ENCODE peak calls at places on chromosomes 4 and X, in six cellular contexts. One of them, this sample, is unnamed.

GRCh38 chr4:2932561-2932950 is 30.6 kb downstream of the NOP14 start:
- DNase-seq in activated CD4-positive, alpha-beta T cell treated with anti-CD3 and anti-CD28 coated beads for 1 hour: no peak
- DNase-seq in MM.1S: no peak
- DNase-seq in cardiac muscle cell: no peak
- DNase-seq in NCI-H2081: no peak
- DNase-seq in adipocyte: no peak
- DNase-seq in this sample: no peak

GRCh38 chrX:74232859-74233258 is 71.1 kb upstream of the ZCCHC13 start:
- DNase-seq in activated CD4-positive, alpha-beta T cell treated with anti-CD3 and anti-CD28 coated beads for 1 hour: no peak
- DNase-seq in MM.1S: no peak
- DNase-seq in cardiac muscle cell: peak
- DNase-seq in NCI-H2081: peak
- DNase-seq in adipocyte: peak
- DNase-seq in this sample: peak

GRCh38 chr4:125994024-125994423 is 679.3 kb downstream of the FAT4 start:
- DNase-seq in NCI-H2081: no peak
- DNase-seq in activated CD4-positive, alpha-beta T cell treated with anti-CD3 and anti-CD28 coated beads for 1 hour: no peak
- DNase-seq in cardiac muscle cell: no peak
- DNase-seq in MM.1S: no peak
- DNase-seq in adipocyte: no peak
- DNase-seq in this sample: no peak

GRCh38 chr4:172850838-172851237 is 317.8 kb upstream of the GALNT7 start:
- DNase-seq in NCI-H2081: no peak
- DNase-seq in activated CD4-positive, alpha-beta T cell treated with anti-CD3 and anti-CD28 coated beads for 1 hour: no peak
- DNase-seq in adipocyte: peak
- DNase-seq in cardiac muscle cell: peak
- DNase-seq in MM.1S: no peak
- DNase-seq in this sample: peak

GRCh38 chr4:24054910-24055309 is 165.1 kb upstream of the PPARGC1A start:
- DNase-seq in MM.1S: no peak
- DNase-seq in cardiac muscle cell: no peak
- DNase-seq in activated CD4-positive, alpha-beta T cell treated with anti-CD3 and anti-CD28 coated beads for 1 hour: no peak
- DNase-seq in adipocyte: no peak
- DNase-seq in NCI-H2081: no peak
- DNase-seq in this sample: no peak

GRCh38 chr4:73533515-73534422 is 52.2 kb downstream of the AFM start:
- DNase-seq in MM.1S: no peak
- DNase-seq in cardiac muscle cell: no peak
- DNase-seq in NCI-H2081: no peak
- DNase-seq in adipocyte: no peak
- DNase-seq in activated CD4-positive, alpha-beta T cell treated with anti-CD3 and anti-CD28 coated beads for 1 hour: no peak
- DNase-seq in this sample: no peak

GRCh38 chr4:71344067-71344466 is 5.2 kb downstream of the SLC4A4 start:
- DNase-seq in MM.1S: no peak
- DNase-seq in activated CD4-positive, alpha-beta T cell treated with anti-CD3 and anti-CD28 coated beads for 1 hour: no peak
- DNase-seq in adipocyte: no peak
- DNase-seq in NCI-H2081: no peak
- DNase-seq in cardiac muscle cell: no peak
- DNase-seq in this sample: no peak

GRCh38 chr4:182862921-182863320 is 54.3 kb downstream of the DCTD start:
- DNase-seq in adipocyte: no peak
- DNase-seq in cardiac muscle cell: no peak
- DNase-seq in NCI-H2081: peak
- DNase-seq in activated CD4-positive, alpha-beta T cell treated with anti-CD3 and anti-CD28 coated beads for 1 hour: no peak
- DNase-seq in MM.1S: no peak
- DNase-seq in this sample: no peak

GRCh38 chrX:130725519-130725918 is 177.5 kb downstream of the ENOX2 start:
- DNase-seq in NCI-H2081: no peak
- DNase-seq in cardiac muscle cell: no peak
- DNase-seq in activated CD4-positive, alpha-beta T cell treated with anti-CD3 and anti-CD28 coated beads for 1 hour: no peak
- DNase-seq in adipocyte: no peak
- DNase-seq in MM.1S: no peak
- DNase-seq in this sample: no peak

GRCh38 chrX:41686788-41687187 is 2.0 kb upstream of the GPR34 start:
- DNase-seq in adipocyte: no peak
- DNase-seq in NCI-H2081: no peak
- DNase-seq in activated CD4-positive, alpha-beta T cell treated with anti-CD3 and anti-CD28 coated beads for 1 hour: no peak
- DNase-seq in cardiac muscle cell: peak
- DNase-seq in MM.1S: no peak
- DNase-seq in this sample: no peak

GRCh38 chr4:2646386-2647149 is 109.6 kb downstream of the TNIP2 start:
- DNase-seq in NCI-H2081: no peak
- DNase-seq in cardiac muscle cell: no peak
- DNase-seq in activated CD4-positive, alpha-beta T cell treated with anti-CD3 and anti-CD28 coated beads for 1 hour: no peak
- DNase-seq in adipocyte: no peak
- DNase-seq in MM.1S: no peak
- DNase-seq in this sample: no peak

GRCh38 chr4:185730387-185730786 is 81.6 kb downstream of the SORBS2 start:
- DNase-seq in activated CD4-positive, alpha-beta T cell treated with anti-CD3 and anti-CD28 coated beads for 1 hour: no peak
- DNase-seq in NCI-H2081: no peak
- DNase-seq in adipocyte: peak
- DNase-seq in cardiac muscle cell: peak
- DNase-seq in MM.1S: peak
- DNase-seq in this sample: no peak

GRCh38 chrX:136220535-136220934 is 30.7 kb downstream of the MAP7D3 start:
- DNase-seq in NCI-H2081: no peak
- DNase-seq in cardiac muscle cell: no peak
- DNase-seq in adipocyte: no peak
- DNase-seq in MM.1S: no peak
- DNase-seq in activated CD4-positive, alpha-beta T cell treated with anti-CD3 and anti-CD28 coated beads for 1 hour: no peak
- DNase-seq in this sample: no peak

GRCh38 chr4:176376032-176376614 is 56.4 kb downstream of the SPCS3 start:
- DNase-seq in cardiac muscle cell: peak
- DNase-seq in adipocyte: peak
- DNase-seq in MM.1S: peak
- DNase-seq in activated CD4-positive, alpha-beta T cell treated with anti-CD3 and anti-CD28 coated beads for 1 hour: no peak
- DNase-seq in NCI-H2081: peak
- DNase-seq in this sample: peak

GRCh38 chr4:25619601-25620000 is 36.0 kb upstream of the SLC34A2 start:
- DNase-seq in adipocyte: no peak
- DNase-seq in MM.1S: no peak
- DNase-seq in cardiac muscle cell: no peak
- DNase-seq in NCI-H2081: no peak
- DNase-seq in activated CD4-positive, alpha-beta T cell treated with anti-CD3 and anti-CD28 coated beads for 1 hour: no peak
- DNase-seq in this sample: no peak

GRCh38 chrX:47316276-47317025 is 53.9 kb upstream of the ZNF157 start:
- DNase-seq in NCI-H2081: no peak
- DNase-seq in activated CD4-positive, alpha-beta T cell treated with anti-CD3 and anti-CD28 coated beads for 1 hour: no peak
- DNase-seq in MM.1S: no peak
- DNase-seq in adipocyte: peak
- DNase-seq in cardiac muscle cell: peak
- DNase-seq in this sample: peak

GRCh38 chrX:135477576-135477975 is 42.9 kb upstream of the INTS6L start:
- DNase-seq in MM.1S: peak
- DNase-seq in adipocyte: peak
- DNase-seq in cardiac muscle cell: peak
- DNase-seq in activated CD4-positive, alpha-beta T cell treated with anti-CD3 and anti-CD28 coated beads for 1 hour: no peak
- DNase-seq in NCI-H2081: peak
- DNase-seq in this sample: peak

GRCh38 chr4:76305971-76306881 is at the start of gene STBD1:
- DNase-seq in adipocyte: peak
- DNase-seq in MM.1S: peak
- DNase-seq in NCI-H2081: peak
- DNase-seq in activated CD4-positive, alpha-beta T cell treated with anti-CD3 and anti-CD28 coated beads for 1 hour: no peak
- DNase-seq in cardiac muscle cell: peak
- DNase-seq in this sample: peak

GRCh38 chrX:6849711-6850415 is 297.6 kb upstream of the STS start:
- DNase-seq in cardiac muscle cell: no peak
- DNase-seq in activated CD4-positive, alpha-beta T cell treated with anti-CD3 and anti-CD28 coated beads for 1 hour: no peak
- DNase-seq in adipocyte: peak
- DNase-seq in MM.1S: no peak
- DNase-seq in NCI-H2081: no peak
- DNase-seq in this sample: peak

GRCh38 chrX:50579955-50580354 is 109.3 kb upstream of the DGKK start:
- DNase-seq in NCI-H2081: peak
- DNase-seq in adipocyte: peak
- DNase-seq in MM.1S: peak
- DNase-seq in activated CD4-positive, alpha-beta T cell treated with anti-CD3 and anti-CD28 coated beads for 1 hour: no peak
- DNase-seq in cardiac muscle cell: peak
- DNase-seq in this sample: peak

GRCh38 chr4:38696697-38697096 is 32.7 kb downstream of the KLF3 start:
- DNase-seq in NCI-H2081: no peak
- DNase-seq in adipocyte: peak
- DNase-seq in activated CD4-positive, alpha-beta T cell treated with anti-CD3 and anti-CD28 coated beads for 1 hour: no peak
- DNase-seq in cardiac muscle cell: peak
- DNase-seq in MM.1S: no peak
- DNase-seq in this sample: peak

GRCh38 chrX:71291381-71291780 is 7.9 kb downstream of the NONO start:
- DNase-seq in adipocyte: peak
- DNase-seq in MM.1S: no peak
- DNase-seq in activated CD4-positive, alpha-beta T cell treated with anti-CD3 and anti-CD28 coated beads for 1 hour: no peak
- DNase-seq in cardiac muscle cell: peak
- DNase-seq in NCI-H2081: no peak
- DNase-seq in this sample: peak

GRCh38 chrX:39504850-39505259 is 592.9 kb downstream of the BCOR start:
- DNase-seq in activated CD4-positive, alpha-beta T cell treated with anti-CD3 and anti-CD28 coated beads for 1 hour: no peak
- DNase-seq in adipocyte: no peak
- DNase-seq in cardiac muscle cell: peak
- DNase-seq in NCI-H2081: no peak
- DNase-seq in MM.1S: no peak
- DNase-seq in this sample: peak

GRCh38 chr4:133808151-133808550 is 393.4 kb downstream of the PABPC4L start:
- DNase-seq in activated CD4-positive, alpha-beta T cell treated with anti-CD3 and anti-CD28 coated beads for 1 hour: no peak
- DNase-seq in NCI-H2081: peak
- DNase-seq in MM.1S: peak
- DNase-seq in cardiac muscle cell: no peak
- DNase-seq in adipocyte: no peak
- DNase-seq in this sample: peak

GRCh38 chrX:96204928-96205327 is 479.7 kb upstream of the DIAPH2 start:
- DNase-seq in NCI-H2081: no peak
- DNase-seq in cardiac muscle cell: no peak
- DNase-seq in adipocyte: no peak
- DNase-seq in MM.1S: no peak
- DNase-seq in activated CD4-positive, alpha-beta T cell treated with anti-CD3 and anti-CD28 coated beads for 1 hour: no peak
- DNase-seq in this sample: no peak

GRCh38 chr4:109162759-109163158 is 139.7 kb downstream of the COL25A1 start:
- DNase-seq in cardiac muscle cell: no peak
- DNase-seq in NCI-H2081: no peak
- DNase-seq in MM.1S: no peak
- DNase-seq in adipocyte: no peak
- DNase-seq in activated CD4-positive, alpha-beta T cell treated with anti-CD3 and anti-CD28 coated beads for 1 hour: no peak
- DNase-seq in this sample: no peak

GRCh38 chrX:64195862-64196261 is 9.6 kb downstream of the AMER1 start:
- DNase-seq in MM.1S: no peak
- DNase-seq in cardiac muscle cell: no peak
- DNase-seq in activated CD4-positive, alpha-beta T cell treated with anti-CD3 and anti-CD28 coated beads for 1 hour: no peak
- DNase-seq in NCI-H2081: no peak
- DNase-seq in adipocyte: no peak
- DNase-seq in this sample: no peak

GRCh38 chr4:2059726-2060577 is 825 bp downstream of the NAT8L start:
- DNase-seq in cardiac muscle cell: no peak
- DNase-seq in NCI-H2081: peak
- DNase-seq in activated CD4-positive, alpha-beta T cell treated with anti-CD3 and anti-CD28 coated beads for 1 hour: no peak
- DNase-seq in MM.1S: no peak
- DNase-seq in adipocyte: peak
- DNase-seq in this sample: peak

GRCh38 chr4:182680196-182680771 is 236.9 kb downstream of the DCTD start:
- DNase-seq in cardiac muscle cell: no peak
- DNase-seq in MM.1S: no peak
- DNase-seq in adipocyte: no peak
- DNase-seq in NCI-H2081: no peak
- DNase-seq in activated CD4-positive, alpha-beta T cell treated with anti-CD3 and anti-CD28 coated beads for 1 hour: no peak
- DNase-seq in this sample: no peak

GRCh38 chr4:56799291-56799823 is 22.1 kb downstream of the SPINK2 start:
- DNase-seq in adipocyte: no peak
- DNase-seq in MM.1S: no peak
- DNase-seq in activated CD4-positive, alpha-beta T cell treated with anti-CD3 and anti-CD28 coated beads for 1 hour: no peak
- DNase-seq in NCI-H2081: no peak
- DNase-seq in cardiac muscle cell: no peak
- DNase-seq in this sample: no peak

GRCh38 chrX:38117485-38117884 is 103.2 kb downstream of the SRPX start:
- DNase-seq in activated CD4-positive, alpha-beta T cell treated with anti-CD3 and anti-CD28 coated beads for 1 hour: no peak
- DNase-seq in NCI-H2081: peak
- DNase-seq in MM.1S: no peak
- DNase-seq in cardiac muscle cell: peak
- DNase-seq in adipocyte: no peak
- DNase-seq in this sample: no peak

GRCh38 chr4:140330311-140330900 is 43.0 kb upstream of the SCOC start:
- DNase-seq in NCI-H2081: peak
- DNase-seq in MM.1S: peak
- DNase-seq in adipocyte: peak
- DNase-seq in activated CD4-positive, alpha-beta T cell treated with anti-CD3 and anti-CD28 coated beads for 1 hour: no peak
- DNase-seq in cardiac muscle cell: peak
- DNase-seq in this sample: peak